ENCODE peak calls at places on chromosomes 7 and 10, in five cellular contexts. One of them, this sample, is unnamed.

GRCh38 chr10:79322616-79323566 is 24.4 kb upstream of the PPIF start:
- DNase-seq in HepG2: no peak
- DNase-seq in H1: no peak
- DNase-seq in GM12878: peak; percentile 46
- DNase-seq in SK-N-SH: no peak
- DNase-seq in this sample: peak; percentile 95

GRCh38 chr10:132514841-132515521 is 22.6 kb upstream of the INPP5A start:
- DNase-seq in HepG2: no peak
- DNase-seq in GM12878: no peak
- DNase-seq in SK-N-SH: no peak
- DNase-seq in H1: no peak
- DNase-seq in this sample: no peak

GRCh38 chr7:40721344-40721949 is 586.6 kb downstream of the SUGCT start:
- DNase-seq in SK-N-SH: peak; percentile 48
- DNase-seq in HepG2: no peak
- DNase-seq in H1: no peak
- DNase-seq in GM12878: no peak
- DNase-seq in this sample: no peak

GRCh38 chr7:276230-276835 is 13.6 kb upstream of the FOXL3 start:
- DNase-seq in SK-N-SH: no peak
- DNase-seq in HepG2: no peak
- DNase-seq in H1: no peak
- DNase-seq in GM12878: no peak
- DNase-seq in this sample: no peak

GRCh38 chr10:69573056-69573806 is at the start of gene NEUROG3:
- DNase-seq in H1: peak; percentile 79
- DNase-seq in GM12878: peak; percentile 19
- DNase-seq in HepG2: no peak
- DNase-seq in SK-N-SH: peak; percentile 71
- DNase-seq in this sample: no peak

GRCh38 chr7:74612015-74612829 is 45.3 kb upstream of the GTF2I start:
- DNase-seq in SK-N-SH: peak; percentile 62
- DNase-seq in HepG2: peak; percentile 74
- DNase-seq in H1: no peak
- DNase-seq in GM12878: no peak
- DNase-seq in this sample: no peak

GRCh38 chr7:151470656-151471180 is 30.8 kb upstream of the CRYGN start:
- DNase-seq in H1: no peak
- DNase-seq in GM12878: no peak
- DNase-seq in HepG2: no peak
- DNase-seq in SK-N-SH: no peak
- DNase-seq in this sample: no peak

GRCh38 chr7:132213583-132213982 is 362.7 kb downstream of the PLXNA4 start:
- DNase-seq in SK-N-SH: no peak
- DNase-seq in H1: no peak
- DNase-seq in HepG2: no peak
- DNase-seq in GM12878: no peak
- DNase-seq in this sample: no peak

GRCh38 chr7:105924950-105925349 is 38.1 kb upstream of the CDHR3 start:
- DNase-seq in GM12878: peak; percentile 44
- DNase-seq in H1: no peak
- DNase-seq in SK-N-SH: no peak
- DNase-seq in HepG2: no peak
- DNase-seq in this sample: no peak

GRCh38 chr7:51251292-51251691 is 65.3 kb downstream of the COBL start:
- DNase-seq in SK-N-SH: no peak
- DNase-seq in H1: no peak
- DNase-seq in GM12878: no peak
- DNase-seq in HepG2: no peak
- DNase-seq in this sample: no peak

GRCh38 chr10:109987413-109987812 is 20.4 kb upstream of the ADD3 start:
- DNase-seq in H1: no peak
- DNase-seq in GM12878: no peak
- DNase-seq in SK-N-SH: no peak
- DNase-seq in HepG2: peak; percentile 67
- DNase-seq in this sample: no peak

GRCh38 chr10:6729071-6729773 is 149.1 kb upstream of the PRKCQ start:
- DNase-seq in HepG2: no peak
- DNase-seq in H1: no peak
- DNase-seq in GM12878: no peak
- DNase-seq in SK-N-SH: no peak
- DNase-seq in this sample: no peak

GRCh38 chr10:1542941-1543340 is 194.4 kb downstream of the ADARB2 start:
- DNase-seq in H1: no peak
- DNase-seq in HepG2: no peak
- DNase-seq in GM12878: no peak
- DNase-seq in SK-N-SH: no peak
- DNase-seq in this sample: no peak

GRCh38 chr7:28102778-28103177 is 77.8 kb downstream of the JAZF1 start:
- DNase-seq in HepG2: peak; percentile 5
- DNase-seq in H1: no peak
- DNase-seq in SK-N-SH: no peak
- DNase-seq in GM12878: no peak
- DNase-seq in this sample: no peak

GRCh38 chr7:75981450-75982305 is 12.7 kb downstream of the TMEM120A start:
- DNase-seq in HepG2: no peak
- DNase-seq in H1: no peak
- DNase-seq in SK-N-SH: peak; percentile 42
- DNase-seq in GM12878: no peak
- DNase-seq in this sample: no peak

GRCh38 chr10:29757551-29758297 is 123.0 kb upstream of the SVIL start:
- DNase-seq in H1: no peak
- DNase-seq in HepG2: no peak
- DNase-seq in GM12878: no peak
- DNase-seq in SK-N-SH: no peak
- DNase-seq in this sample: no peak

GRCh38 chr10:86258488-86258887 is 108.1 kb downstream of the GRID1 start:
- DNase-seq in HepG2: no peak
- DNase-seq in GM12878: no peak
- DNase-seq in SK-N-SH: peak; percentile 40
- DNase-seq in H1: peak; percentile 35
- DNase-seq in this sample: no peak

GRCh38 chr7:143492043-143492471 is 14.4 kb downstream of the TAS2R41 start:
- DNase-seq in H1: no peak
- DNase-seq in SK-N-SH: no peak
- DNase-seq in GM12878: no peak
- DNase-seq in HepG2: no peak
- DNase-seq in this sample: peak; percentile 35

GRCh38 chr7:111242361-111242760 is 151.4 kb downstream of the LRRN3 start:
- DNase-seq in HepG2: no peak
- DNase-seq in SK-N-SH: no peak
- DNase-seq in H1: no peak
- DNase-seq in GM12878: no peak
- DNase-seq in this sample: no peak

GRCh38 chr10:14801693-14802092 is 27.0 kb upstream of the FAM107B start:
- DNase-seq in H1: no peak
- DNase-seq in SK-N-SH: peak; percentile 54
- DNase-seq in GM12878: no peak
- DNase-seq in HepG2: peak; percentile 3
- DNase-seq in this sample: no peak

GRCh38 chr7:106823631-106824030 is 41.5 kb upstream of the PIK3CG start:
- DNase-seq in GM12878: no peak
- DNase-seq in H1: no peak
- DNase-seq in HepG2: peak; percentile 30
- DNase-seq in SK-N-SH: no peak
- DNase-seq in this sample: no peak

GRCh38 chr7:18829518-18830252 is 287.8 kb downstream of the TWIST1 start:
- DNase-seq in HepG2: no peak
- DNase-seq in GM12878: no peak
- DNase-seq in SK-N-SH: peak; percentile 26
- DNase-seq in H1: no peak
- DNase-seq in this sample: no peak

GRCh38 chr10:32891261-32891660 is 66.8 kb downstream of the ITGB1 start:
- DNase-seq in SK-N-SH: no peak
- DNase-seq in HepG2: no peak
- DNase-seq in H1: no peak
- DNase-seq in GM12878: no peak
- DNase-seq in this sample: no peak

GRCh38 chr10:78458983-78459638 is 425.4 kb downstream of the RPS24 start:
- DNase-seq in HepG2: peak; percentile 99
- DNase-seq in GM12878: no peak
- DNase-seq in H1: no peak
- DNase-seq in SK-N-SH: no peak
- DNase-seq in this sample: no peak

GRCh38 chr10:17386616-17387075 is 67.7 kb downstream of the ST8SIA6 start:
- DNase-seq in HepG2: no peak
- DNase-seq in SK-N-SH: no peak
- DNase-seq in GM12878: no peak
- DNase-seq in H1: no peak
- DNase-seq in this sample: no peak

DNA sequence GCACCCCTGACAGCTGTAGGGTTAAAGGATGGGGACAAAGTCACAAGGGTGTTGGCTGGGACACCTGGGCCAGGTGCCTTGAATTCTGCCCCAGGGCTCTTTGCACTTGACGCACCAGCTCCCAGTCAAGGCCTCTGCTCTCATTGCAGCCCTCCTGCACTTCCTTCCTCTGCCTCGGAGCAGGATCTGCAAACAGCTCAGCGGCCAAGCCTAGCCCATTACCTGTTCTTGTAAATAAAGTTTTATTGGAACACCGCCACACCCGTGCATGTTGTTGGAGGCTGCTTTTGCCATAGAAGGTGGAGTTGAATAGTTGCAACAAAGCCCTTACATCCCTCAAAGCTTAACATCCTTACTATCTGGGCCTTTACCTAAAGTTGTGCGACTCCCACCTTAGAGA is 483.8 kb upstream of the FOXK1 start:
- DNase-seq in GM12878: no peak
- DNase-seq in HepG2: no peak
- DNase-seq in SK-N-SH: no peak
- DNase-seq in H1: no peak
- DNase-seq in this sample: no peak
- TF ChIP-seq GABPA in GM12878: no peak
- TF ChIP-seq GABPA in HepG2: no peak
- TF ChIP-seq GABPA in SK-N-SH: no peak
- TF ChIP-seq GABPA in H1: no peak
- TF ChIP-seq GABPA in this sample: no peak

DNA sequence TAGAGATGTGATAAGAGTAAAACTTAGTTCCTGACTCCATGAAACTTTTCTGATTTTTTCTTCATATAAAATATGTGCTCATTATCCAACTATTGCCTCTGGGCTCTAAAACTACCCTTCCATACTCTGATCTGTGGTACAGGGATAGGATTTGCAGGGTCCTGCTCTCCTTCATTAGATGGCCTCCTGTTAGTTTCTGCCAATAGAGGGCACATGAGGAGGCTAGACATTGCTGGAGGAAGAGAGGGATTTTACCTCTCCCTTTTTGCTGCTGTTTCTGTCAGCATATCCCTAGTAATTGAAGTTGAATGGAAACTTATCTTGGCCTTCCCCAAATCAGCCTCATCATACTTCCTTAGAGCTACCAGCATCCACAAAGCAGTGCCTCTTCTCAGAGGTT is 269.4 kb downstream of the NXPH1 start:
- DNase-seq in GM12878: no peak
- DNase-seq in H1: no peak
- DNase-seq in SK-N-SH: no peak
- DNase-seq in HepG2: no peak
- DNase-seq in this sample: no peak
- TF ChIP-seq CTCF in GM12878: no peak
- TF ChIP-seq CTCF in H1: peak; percentile 37
- TF ChIP-seq CTCF in SK-N-SH: no peak
- TF ChIP-seq CTCF in HepG2: no peak
- TF ChIP-seq CTCF in this sample: no peak

GRCh38 chr7:36279251-36279925 is 110.3 kb upstream of the ANLN start:
- DNase-seq in HepG2: no peak
- DNase-seq in H1: peak; percentile 39
- DNase-seq in GM12878: no peak
- DNase-seq in SK-N-SH: no peak
- DNase-seq in this sample: no peak
- TF ChIP-seq GABPA in HepG2: no peak
- TF ChIP-seq GABPA in H1: no peak
- TF ChIP-seq GABPA in GM12878: no peak
- TF ChIP-seq GABPA in SK-N-SH: no peak
- TF ChIP-seq GABPA in this sample: no peak

DNA sequence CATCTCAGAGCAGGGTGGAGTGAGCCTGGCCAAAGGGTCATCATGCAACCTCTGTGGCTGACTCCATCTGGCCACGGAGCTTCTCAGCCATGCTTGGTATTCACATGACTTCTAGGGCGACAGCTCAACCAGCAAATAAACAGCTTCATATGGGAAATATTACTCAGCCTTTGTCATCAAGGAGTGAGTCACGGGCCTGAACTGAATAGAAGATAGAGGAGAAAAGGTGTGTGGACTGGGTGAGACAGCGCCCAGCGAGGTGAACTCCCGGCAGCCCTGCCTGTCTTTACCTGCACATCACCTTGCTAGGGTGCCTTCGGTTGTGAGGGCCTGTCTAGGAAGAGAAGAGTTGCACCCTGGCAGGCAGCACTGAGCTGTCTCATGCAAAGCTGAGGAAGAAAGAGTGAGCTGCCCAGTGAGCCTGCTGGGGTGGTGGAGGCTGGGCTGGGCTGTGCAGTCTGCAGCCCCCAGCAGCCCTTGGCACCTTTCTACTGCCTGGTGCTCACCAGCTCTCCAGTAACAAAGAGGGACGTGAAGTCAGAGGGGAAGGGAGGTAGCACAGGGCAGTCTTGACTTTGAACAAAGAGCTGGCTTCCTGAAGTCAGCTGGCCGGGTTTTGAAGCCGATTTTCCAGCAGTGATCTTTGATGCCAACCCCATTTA is 114.2 kb downstream of the EGFR start:
- DNase-seq in GM12878: no peak
- DNase-seq in SK-N-SH: no peak
- DNase-seq in HepG2: peak; percentile 75
- DNase-seq in H1: no peak
- DNase-seq in this sample: no peak
- TF ChIP-seq CTCF in GM12878: no peak
- TF ChIP-seq CTCF in SK-N-SH: no peak
- TF ChIP-seq CTCF in HepG2: no peak
- TF ChIP-seq CTCF in H1: no peak
- TF ChIP-seq CTCF in this sample: no peak

DNA sequence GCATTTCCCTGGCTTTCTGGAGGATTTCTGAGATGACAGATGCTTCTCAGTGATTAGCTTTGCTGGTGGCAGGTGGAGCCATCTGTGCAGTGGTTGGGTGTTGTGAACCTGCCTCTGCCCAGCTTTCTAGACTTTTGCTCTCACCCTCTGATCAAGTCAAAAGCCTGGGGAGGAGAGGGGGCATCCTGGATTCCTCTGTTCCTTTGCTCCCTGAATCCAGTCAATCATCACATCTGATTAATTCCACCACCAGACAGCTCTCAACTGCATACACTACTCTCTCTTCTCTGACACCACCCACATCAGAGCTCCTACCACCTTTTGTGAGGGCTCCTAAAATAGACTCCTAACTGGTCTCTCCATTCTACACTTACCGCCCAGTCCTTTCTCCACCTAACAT is 283.5 kb downstream of the WDR11 start:
- DNase-seq in GM12878: no peak
- DNase-seq in SK-N-SH: no peak
- DNase-seq in H1: no peak
- DNase-seq in HepG2: no peak
- DNase-seq in this sample: no peak
- TF ChIP-seq GABPA in GM12878: no peak
- TF ChIP-seq GABPA in SK-N-SH: no peak
- TF ChIP-seq GABPA in H1: no peak
- TF ChIP-seq GABPA in HepG2: no peak
- TF ChIP-seq GABPA in this sample: no peak

GRCh38 chr10:127243490-127244272 is 47.3 kb upstream of the INSYN2A start:
- DNase-seq in GM12878: no peak
- DNase-seq in HepG2: peak; percentile 46
- DNase-seq in SK-N-SH: peak; percentile 43
- DNase-seq in H1: peak; percentile 83
- DNase-seq in this sample: peak; percentile 36
- TF ChIP-seq CTCF in GM12878: no peak
- TF ChIP-seq CTCF in HepG2: peak; percentile 72
- TF ChIP-seq CTCF in SK-N-SH: peak; percentile 63
- TF ChIP-seq CTCF in H1: peak; percentile 78
- TF ChIP-seq CTCF in this sample: peak; percentile 17

This sample was measured in HL-60.